ENCODE peak calls at places on chromosomes 16 and 17, in four cellular contexts. H is CD8-positive, alpha-beta T cell; V is adrenal gland; R is colonic mucosa. B is an unnamed sample.

GRCh38 chr17:66715745-66716156 is 119.2 kb upstream of the CACNG5 start:
- DNase-seq in H (no peak), V (peak; percentile 23), R (peak; percentile 46), B (no peak)

GRCh38 chr16:57892041-57892440 is 78.9 kb downstream of the CNGB1 start:
- DNase-seq in R (no peak), H (no peak), V (no peak), B (no peak)

GRCh38 chr16:12257926-12258561 is 281.5 kb downstream of the SNX29 start:
- DNase-seq in V (no peak), R (peak; percentile 71), H (no peak), B (no peak)

GRCh38 chr17:20085283-20085875 is 76.2 kb downstream of the SPECC1 start:
- DNase-seq in H (no peak), R (no peak), V (no peak), B (no peak)

GRCh38 chr17:50890675-50891516 is 24.7 kb upstream of the TOB1 start:
- DNase-seq in H (no peak), V (no peak), R (no peak), B (no peak)

GRCh38 chr16:55408656-55409055 is 70.3 kb upstream of the MMP2 start:
- DNase-seq in H (no peak), R (no peak), V (no peak), B (no peak)

GRCh38 chr17:78679495-78680395 is 102.3 kb downstream of the CYTH1 start:
- DNase-seq in V (no peak), R (no peak), H (no peak), B (no peak)

GRCh38 chr16:87391324-87391949 is 699 bp upstream of the MAP1LC3B start:
- DNase-seq in H (no peak), R (peak; percentile 65), V (peak; percentile 73), B (peak; percentile 86)

GRCh38 chr17:74386397-74386796 is 19.1 kb downstream of the GPR142 start:
- DNase-seq in V (peak; percentile 45), H (no peak), R (no peak), B (no peak)

GRCh38 chr17:74385201-74385600 is 17.9 kb downstream of the GPR142 start:
- DNase-seq in H (no peak), V (no peak), R (no peak), B (no peak)

GRCh38 chr17:74389937-74390679 is 22.8 kb downstream of the GPR142 start:
- DNase-seq in R (no peak), H (no peak), V (no peak), B (no peak)

GRCh38 chr17:74389094-74389753 is 21.9 kb downstream of the GPR142 start:
- DNase-seq in R (no peak), V (no peak), H (no peak), B (no peak)

GRCh38 chr17:74387365-74388218 is 20.3 kb downstream of the GPR142 start:
- DNase-seq in H (no peak), V (no peak), R (peak; percentile 65), B (no peak)
- TF ChIP-seq CTCF in H (no peak), V (no peak), R (no peak), B (no peak)

GRCh38 chr17:57551321-57552079 is 193.6 kb downstream of the CCDC182 start:
- DNase-seq in H (peak; percentile 9), R (peak; percentile 32), V (no peak), B (no peak)
- H3K4me1 ChIP-seq in H (peaks cover 26% of the 10 kb centered on the region), R (no peaks in the 10 kb centered on the region), V (peaks cover 27% of the 10 kb centered on the region), B (no peaks in the 10 kb centered on the region)

GRCh38 chr16:24966031-24966430 is 49.1 kb downstream of the ARHGAP17 start:
- DNase-seq in R (no peak), V (no peak), H (no peak), B (no peak)

GRCh38 chr16:24970708-24971107 is 44.5 kb downstream of the ARHGAP17 start:
- DNase-seq in V (no peak), H (no peak), R (no peak), B (no peak)

GRCh38 chr16:24966599-24966998 is 48.6 kb downstream of the ARHGAP17 start:
- DNase-seq in R (no peak), V (peak; percentile 6), H (no peak), B (no peak)

GRCh38 chr16:24969071-24969470 is 46.1 kb downstream of the ARHGAP17 start:
- DNase-seq in H (no peak), V (peak; percentile 8), R (no peak), B (no peak)

GRCh38 chr16:24967074-24967473 is 48.1 kb downstream of the ARHGAP17 start:
- DNase-seq in V (no peak), R (no peak), H (no peak), B (no peak)
- H3K36me3 ChIP-seq in V (peaks cover 4% of the 10 kb centered on the region), R (peaks cover 30% of the 10 kb centered on the region), H (peaks cover 31% of the 10 kb centered on the region), B (peaks cover 94% of the 10 kb centered on the region)

GRCh38 chr17:44759916-44760243 is 1.1 kb downstream of the ADAM11 start:
- DNase-seq in R (no peak), V (no peak), H (no peak), B (no peak)

GRCh38 chr17:44758414-44759095 is at the start of gene ADAM11:
- DNase-seq in V (no peak), R (no peak), H (no peak), B (no peak)

GRCh38 chr17:44760474-44761308 is 1.9 kb downstream of the ADAM11 start:
- DNase-seq in R (no peak), V (no peak), H (no peak), B (no peak)

GRCh38 chr17:44757918-44758413 is 822 bp upstream of the ADAM11 start:
- DNase-seq in V (no peak), R (no peak), H (no peak), B (no peak)

GRCh38 chr17:44759096-44759915 is 518 bp downstream of the ADAM11 start:
- DNase-seq in V (no peak), H (no peak), R (no peak), B (no peak)
- TF ChIP-seq CTCF in V (no peak), H (no peak), R (no peak), B (no peak)

GRCh38 chr17:28741358-28742349 is 2.2 kb upstream of the TRAF4 start:
- DNase-seq in V (no peak), H (no peak), R (peak; percentile 53), B (no peak)

GRCh38 chr17:28745052-28745776 is 1.4 kb downstream of the TRAF4 start:
- DNase-seq in R (peak; percentile 67), V (peak; percentile 60), H (no peak), B (no peak)

GRCh38 chr17:28744104-28744801 is 442 bp downstream of the TRAF4 start:
- DNase-seq in V (peak; percentile 64), R (peak; percentile 76), H (no peak), B (no peak)

GRCh38 chr17:28744802-28745051 is 916 bp downstream of the TRAF4 start:
- DNase-seq in V (no peak), R (no peak), H (no peak), B (no peak)

DNA sequence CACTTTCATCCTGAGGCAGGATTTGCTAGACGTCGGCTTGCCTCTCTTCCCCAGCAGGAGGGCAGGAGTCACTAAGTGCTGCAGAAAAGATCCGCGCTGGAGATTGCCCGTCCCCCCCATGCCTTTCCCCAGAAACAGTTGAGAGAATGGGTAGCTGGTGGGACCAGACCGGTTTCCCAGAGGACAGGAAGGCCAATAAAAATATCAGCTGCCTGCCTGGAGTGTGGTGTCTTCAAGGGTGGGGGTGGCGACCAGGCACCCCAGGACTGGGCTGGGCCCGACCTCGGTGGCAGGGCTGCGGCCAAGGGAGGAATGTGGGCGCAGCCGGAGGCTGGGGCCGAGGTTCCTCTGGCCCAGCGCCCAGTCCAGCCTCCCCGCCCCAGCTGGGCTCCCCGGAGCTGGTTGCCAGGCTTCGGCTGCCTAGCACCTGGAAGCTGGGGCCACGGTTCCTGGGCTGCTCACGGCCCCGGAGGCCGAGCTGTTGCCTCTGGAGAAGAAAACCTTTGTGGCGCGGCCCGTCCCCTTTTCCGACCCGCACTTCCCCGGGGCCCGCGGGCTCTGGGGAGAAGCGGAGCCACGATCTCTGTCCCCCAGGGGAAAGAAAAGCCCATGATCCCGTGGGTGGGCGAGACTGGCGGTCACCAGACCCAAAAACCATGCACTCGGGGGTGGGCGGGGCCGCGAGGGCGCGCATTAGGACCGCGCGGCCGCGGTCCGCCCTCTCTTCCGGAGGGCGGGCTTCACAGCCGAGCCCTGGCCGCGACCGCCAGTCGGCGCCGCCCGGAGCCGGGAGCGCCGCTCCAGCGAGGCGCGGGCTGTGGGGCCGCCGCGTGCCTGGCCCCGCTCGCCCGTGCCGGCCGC is at the start of gene TRAF4:
- DNase-seq in H (peak; percentile 44), R (peak; percentile 85), V (peak; percentile 76), B (peak; percentile 89)
- H3K4me1 ChIP-seq in H (peaks cover 32% of the 10 kb centered on the region), R (peaks cover 24% of the 10 kb centered on the region), V (peaks cover 47% of the 10 kb centered on the region), B (peaks cover 15% of the 10 kb centered on the region)

GRCh38 chr17:57326348-57326747 is 70.0 kb downstream of the MSI2 start:
- DNase-seq in H (no peak), R (no peak), V (no peak), B (no peak)

GRCh38 chr17:57327176-57327970 is 71.0 kb downstream of the MSI2 start:
- DNase-seq in H (no peak), V (peak; percentile 43), R (no peak), B (no peak)

GRCh38 chr17:57329380-57330214 is 73.3 kb downstream of the MSI2 start:
- DNase-seq in H (no peak), V (peak; percentile 48), R (no peak), B (no peak)

GRCh38 chr17:57326764-57327163 is 70.4 kb downstream of the MSI2 start:
- DNase-seq in H (no peak), R (no peak), V (no peak), B (no peak)

DNA sequence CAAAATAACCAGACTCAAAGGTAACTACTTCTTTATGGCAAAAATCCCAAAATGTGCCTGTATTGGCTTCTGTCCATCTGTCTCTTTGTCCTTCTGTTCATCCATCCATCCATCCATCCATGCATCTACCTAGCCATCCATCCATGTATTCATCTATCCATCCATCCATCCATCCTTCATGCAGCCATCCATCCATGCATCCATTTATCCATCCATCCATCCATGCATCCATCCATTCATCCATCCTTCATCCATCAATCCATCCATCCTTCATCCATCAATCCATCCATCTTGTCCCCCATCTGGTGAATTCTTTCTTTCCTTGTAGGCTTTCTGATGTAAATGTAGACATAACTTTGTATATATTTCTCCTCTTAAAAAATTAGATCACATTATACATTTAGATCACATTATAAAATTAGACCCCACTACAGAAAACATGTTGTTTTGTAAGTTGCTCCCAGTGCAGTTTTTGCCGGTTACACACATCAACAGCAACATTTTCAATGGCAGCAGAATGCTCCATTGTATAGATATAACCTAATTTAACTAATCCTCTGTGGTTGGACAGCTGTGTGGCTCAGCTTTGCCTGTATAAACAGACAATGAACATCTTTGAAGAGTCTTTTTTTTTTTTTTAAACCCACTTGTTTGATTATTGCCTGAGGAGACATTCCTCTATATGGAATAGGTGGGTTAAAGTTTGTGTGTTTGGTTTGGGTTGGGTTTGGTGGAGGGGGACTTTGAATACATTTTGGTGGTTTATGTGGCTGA is 72.0 kb downstream of the MSI2 start:
- DNase-seq in V (no peak), H (no peak), R (no peak), B (no peak)
- H3K36me3 ChIP-seq in V (no peaks in the 10 kb centered on the region), H (no peaks in the 10 kb centered on the region), R (no peaks in the 10 kb centered on the region), B (no peaks in the 10 kb centered on the region)

GRCh38 chr16:2982402-2982801 is 2.2 kb upstream of the PKMYT1 start:
- DNase-seq in V (no peak), H (no peak), R (no peak), B (no peak)

GRCh38 chr16:2985457-2985856 is 5.2 kb upstream of the PKMYT1 start:
- DNase-seq in R (no peak), V (no peak), H (no peak), B (no peak)

GRCh38 chr16:2981899-2982250 is 1.6 kb upstream of the PKMYT1 start:
- DNase-seq in H (no peak), R (no peak), V (no peak), B (no peak)

GRCh38 chr16:2985893-2986355 is 5.7 kb upstream of the PKMYT1 start:
- DNase-seq in H (no peak), V (peak; percentile 49), R (no peak), B (no peak)

GRCh38 chr16:2983706-2984136 is 3.5 kb upstream of the PKMYT1 start:
- DNase-seq in R (peak; percentile 89), V (peak; percentile 83), H (peak; percentile 33), B (peak; percentile 91)
- TF ChIP-seq CTCF in R (peak; percentile 96), V (peak; percentile 55), H (peak; percentile 97), B (peak; percentile 83)

GRCh38 chr17:43660816-43661493 is 767 bp downstream of the MEOX1 start:
- DNase-seq in H (no peak), R (no peak), V (no peak), B (no peak)
- H3K4me1 ChIP-seq in H (peaks cover 19% of the 10 kb centered on the region), R (no peaks in the 10 kb centered on the region), V (no peaks in the 10 kb centered on the region), B (no peaks in the 10 kb centered on the region)

B was measured in ascending aorta.